ENCODE peak calls at places on chromosomes 5 and 9, in eight cellular contexts. U is fibroblast of lung, C is mesendoderm, O is tibial nerve, D is AG09309, J is heart left ventricle, Q is fibroblast of villous mesenchyme, F is PC-9. I is an unnamed sample.

GRCh38 chr9:78235296-78235770 is 542 bp upstream of the CEP78 start:
- DNase-seq in U (peak; percentile 30), C (no peak), O (no peak), D (no peak), J (no peak), Q (peak; percentile 51), F (no peak), I (no peak)

GRCh38 chr5:8906303-8906967 is 639.4 kb downstream of the SEMA5A start:
- DNase-seq in U (peak; percentile 91), C (no peak), O (no peak), D (peak; percentile 46), J (no peak), Q (peak; percentile 54), F (no peak), I (no peak)

GRCh38 chr5:73625905-73626811 is at the start of gene ARHGEF28:
- DNase-seq in U (peak; percentile 46), C (peak; percentile 38), O (peak; percentile 46), D (no peak), J (peak; percentile 47), Q (peak; percentile 66), F (peak; percentile 88), I (no peak)

GRCh38 chr9:133238851-133239532 is 29.9 kb upstream of the OBP2B start:
- DNase-seq in U (peak; percentile 32), C (peak; percentile 97), O (peak; percentile 22), D (no peak), J (peak; percentile 66), Q (peak; percentile 74), F (peak; percentile 83), I (no peak)

GRCh38 chr9:129597355-129598088 is 23.4 kb downstream of the C9orf50 start:
- DNase-seq in U (peak; percentile 81), C (peak; percentile 90), O (no peak), D (no peak), J (peak; percentile 72), Q (peak; percentile 78), F (peak; percentile 77), I (no peak)

GRCh38 chr5:3225201-3225960 is 370.3 kb upstream of the IRX1 start:
- DNase-seq in U (no peak), C (no peak), O (no peak), D (no peak), J (no peak), Q (no peak), F (no peak), I (no peak)

GRCh38 chr5:54533541-54534179 is 16.1 kb downstream of the SNX18 start:
- DNase-seq in U (peak; percentile 49), C (peak; percentile 78), O (no peak), D (no peak), J (peak; percentile 41), Q (no peak), F (no peak), I (peak; percentile 18)

GRCh38 chr5:5250758-5251157 is 110.6 kb downstream of the ADAMTS16 start:
- DNase-seq in U (no peak), C (no peak), O (no peak), D (no peak), J (no peak), Q (no peak), F (no peak), I (no peak)

DNA sequence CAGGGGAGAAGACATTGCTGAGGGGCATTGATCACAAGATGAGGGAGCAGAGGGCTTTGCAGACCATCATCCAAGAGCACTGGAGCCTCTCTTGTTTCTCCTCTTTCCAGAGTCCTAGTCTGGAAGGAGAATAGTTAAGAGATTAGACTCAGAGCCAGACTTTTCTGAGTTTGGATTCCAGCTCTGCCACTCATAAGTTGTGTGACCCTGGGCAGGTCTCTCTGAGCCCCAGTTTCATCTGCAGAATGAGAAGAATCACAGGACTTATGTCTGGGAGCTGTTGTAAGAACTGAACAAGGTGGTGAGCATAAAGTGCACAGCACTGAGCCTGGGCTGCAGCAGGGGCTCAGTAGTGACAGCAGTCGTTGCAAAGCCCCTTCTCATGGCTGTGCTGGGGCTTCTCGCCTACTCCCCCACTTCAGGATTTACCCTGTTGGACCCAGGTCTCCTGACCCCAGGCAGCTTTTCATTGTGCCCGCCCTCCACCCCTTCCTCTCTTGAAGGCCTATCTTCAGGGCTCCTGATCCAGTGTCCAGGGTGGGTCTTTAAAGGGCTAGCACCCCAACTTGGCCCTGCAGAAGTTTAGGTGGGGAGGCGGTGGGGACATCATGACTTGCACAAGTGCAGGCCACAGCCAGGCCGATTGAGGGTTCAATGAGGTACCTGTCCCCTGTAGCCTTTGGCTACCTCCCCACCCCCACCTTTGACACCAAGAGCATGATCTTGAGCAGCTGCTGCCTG is 1.5 kb downstream of the SYNPO start:
- DNase-seq in U (no peak), C (no peak), O (no peak), D (no peak), J (no peak), Q (no peak), F (no peak), I (no peak)
- H3K4me3 ChIP-seq in U (peak overlapping the region; percentile 59), C (no peak overlapping the region), O (peak overlapping the region; percentile 52), D (peak overlapping the region; percentile 54), J (peak overlapping the region; percentile 52), Q (peak overlapping the region; percentile 77), F (no peak overlapping the region), I (no peak overlapping the region)

GRCh38 chr5:138611295-138612220 is 36.4 kb upstream of the HSPA9 start:
- DNase-seq in U (peak; percentile 60), C (peak; percentile 62), O (no peak), D (no peak), J (no peak), Q (peak; percentile 43), F (no peak), I (no peak)
- H3K4me3 ChIP-seq in U (peak overlapping the region; percentile 14), C (peak overlapping the region; percentile 50), O (peak overlapping the region; percentile 43), D (no peak overlapping the region), J (peak overlapping the region; percentile 40), Q (peak overlapping the region; percentile 51), F (no peak overlapping the region), I (no peak overlapping the region)

GRCh38 chr5:117455236-117456233 is 880.9 kb upstream of the SEMA6A start:
- DNase-seq in U (no peak), C (peak; percentile 75), O (no peak), D (no peak), J (no peak), Q (no peak), F (peak; percentile 27), I (no peak)
- H3K4me3 ChIP-seq in U (no peak overlapping the region), C (peak overlapping the region; percentile 22), O (no peak overlapping the region), D (no peak overlapping the region), J (no peak overlapping the region), Q (no peak overlapping the region), F (peak overlapping the region; percentile 89), I (peak overlapping the region; percentile 61)

GRCh38 chr5:114308508-114308907 is 53.4 kb upstream of the KCNN2 start:
- DNase-seq in U (no peak), C (no peak), O (no peak), D (no peak), J (no peak), Q (no peak), F (no peak), I (no peak)
- H3K4me3 ChIP-seq in U (no peak overlapping the region), C (no peak overlapping the region), O (no peak overlapping the region), D (no peak overlapping the region), J (no peak overlapping the region), Q (no peak overlapping the region), F (no peak overlapping the region), I (no peak overlapping the region)

DNA sequence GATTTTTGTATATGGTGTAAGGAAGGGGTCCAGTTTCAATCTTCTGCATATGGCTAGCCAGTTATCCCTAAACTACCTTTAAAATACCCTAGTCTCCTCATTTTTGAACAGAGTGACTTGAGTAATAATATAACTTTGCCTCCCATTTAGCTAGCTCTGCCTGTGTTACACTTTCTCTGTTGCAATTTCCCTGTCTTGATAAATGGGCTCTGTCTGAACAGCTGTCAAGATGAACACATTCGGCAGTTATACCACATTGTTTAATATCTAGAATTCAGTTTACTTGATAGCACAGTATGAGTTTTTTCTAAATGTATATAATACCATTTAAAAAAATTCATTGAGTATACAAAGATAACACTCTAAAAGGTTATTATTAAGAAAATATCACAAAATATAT is 562.9 kb upstream of the FTMT start:
- DNase-seq in U (no peak), C (no peak), O (no peak), D (no peak), J (no peak), Q (no peak), F (no peak), I (no peak)
- H3K4me3 ChIP-seq in U (no peak overlapping the region), C (no peak overlapping the region), O (no peak overlapping the region), D (no peak overlapping the region), J (no peak overlapping the region), Q (no peak overlapping the region), F (no peak overlapping the region), I (no peak overlapping the region)

GRCh38 chr5:151155149-151155776 is 2.3 kb downstream of the ANXA6 start:
- DNase-seq in U (peak; percentile 22), C (no peak), O (no peak), D (no peak), J (no peak), Q (peak; percentile 36), F (no peak), I (no peak)
- H3K4me3 ChIP-seq in U (peak overlapping the region; percentile 98), C (no peak overlapping the region), O (peak overlapping the region; percentile 76), D (peak overlapping the region; percentile 88), J (peak overlapping the region; percentile 93), Q (peak overlapping the region; percentile 75), F (no peak overlapping the region), I (no peak overlapping the region)

DNA sequence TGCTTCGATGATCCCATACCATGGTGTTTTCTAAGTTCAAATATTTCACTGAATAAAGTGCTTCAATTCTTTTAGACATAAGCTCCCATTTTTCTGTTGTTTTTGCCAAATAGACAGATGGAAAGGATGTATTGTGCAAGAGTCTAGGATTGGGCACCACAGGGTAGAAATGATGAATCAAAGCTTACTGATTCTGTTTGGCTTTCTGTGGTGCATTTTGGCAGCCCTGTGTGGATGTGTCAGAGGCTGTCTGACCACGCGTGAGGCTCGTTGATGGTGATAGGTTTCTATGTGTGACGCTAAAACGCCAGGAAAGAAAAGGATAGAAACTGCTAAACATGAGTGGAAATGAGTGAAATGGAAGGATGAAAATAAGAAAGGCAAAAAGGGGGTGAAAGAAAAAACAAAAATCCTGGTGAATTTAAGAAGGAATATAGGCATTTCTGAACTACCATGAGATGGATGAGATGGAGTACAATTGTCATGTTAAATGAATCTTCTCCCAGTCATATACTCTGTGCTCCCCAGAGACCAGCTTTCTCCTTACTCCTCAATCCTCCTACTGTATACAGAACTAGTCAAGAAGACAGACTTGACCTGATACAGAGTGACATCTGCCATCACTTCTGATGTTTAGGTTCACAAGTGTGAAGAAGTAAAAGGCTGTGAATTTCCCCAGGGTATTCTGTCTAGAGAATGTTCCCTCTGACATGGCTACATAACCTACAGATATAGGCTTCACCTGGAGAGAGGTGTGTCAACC is 54.4 kb downstream of the ANKH start:
- DNase-seq in U (peak; percentile 95), C (no peak), O (peak; percentile 40), D (peak; percentile 88), J (peak; percentile 59), Q (peak; percentile 59), F (no peak), I (no peak)
- H3K4me3 ChIP-seq in U (no peak overlapping the region), C (no peak overlapping the region), O (no peak overlapping the region), D (no peak overlapping the region), J (no peak overlapping the region), Q (no peak overlapping the region), F (no peak overlapping the region), I (no peak overlapping the region)

I was measured in LNCaP clone FGC.